ENCODE peak calls at places on chromosomes 6 and 20, in eight cellular contexts. Y is CD4-positive, CD25-positive, alpha-beta regulatory T cell; U is stimulated activated CD4-positive, alpha-beta T cell treated with anti-CD3 and anti-CD28 coated beads, Interleukin-4, amount 100 ng/mL, for 48 hours; R is cerebellum; O is NCI-H345; N is GM12891; Z is NCI-H1105; X is nephron progenitor cell. D is an unnamed sample.

GRCh38 chr20:10705801-10706459 is 32.1 kb upstream of the JAG1 start:
- DNase-seq in U (no peak), Y (no peak), O (no peak), N (no peak), Z (no peak), R (no peak), X (no peak), D (no peak)

GRCh38 chr6:167560673-167561569 is 236.0 kb downstream of the TTLL2 start:
- DNase-seq in U (no peak), Z (no peak), Y (no peak), N (no peak), X (no peak), O (no peak), R (no peak), D (no peak)

GRCh38 chr6:8183266-8183665 is 80.9 kb upstream of the EEF1E1 start:
- DNase-seq in Y (no peak), N (no peak), O (no peak), X (no peak), R (no peak), Z (no peak), U (no peak), D (peak)

GRCh38 chr6:150256618-150257272 is 112.1 kb upstream of the IYD start:
- DNase-seq in O (no peak), U (no peak), Z (no peak), N (no peak), R (no peak), Y (no peak), X (no peak), D (no peak)

GRCh38 chr6:137690721-137691120 is 176.3 kb upstream of the TNFAIP3 start:
- DNase-seq in O (no peak), Z (no peak), U (no peak), N (no peak), X (no peak), Y (no peak), R (no peak), D (no peak)

GRCh38 chr20:24831232-24831631 is 117.8 kb upstream of the CST7 start:
- DNase-seq in X (no peak), R (no peak), N (no peak), Z (no peak), U (no peak), O (no peak), Y (no peak), D (no peak)

GRCh38 chr6:85472744-85473143 is 22.9 kb downstream of the NT5E start:
- DNase-seq in R (no peak), X (no peak), Y (no peak), N (no peak), Z (no peak), U (no peak), O (no peak), D (no peak)

GRCh38 chr6:109243863-109244825 is 138.1 kb downstream of the CD164 start:
- DNase-seq in R (no peak), U (no peak), Z (no peak), O (no peak), Y (peak), N (no peak), X (no peak), D (no peak)

GRCh38 chr6:8539446-8539845 is 104.1 kb upstream of the SLC35B3 start:
- DNase-seq in X (no peak), O (no peak), N (peak), Y (no peak), U (no peak), Z (no peak), R (no peak), D (no peak)

GRCh38 chr6:4653141-4653540 is 123.1 kb upstream of the CDYL start:
- DNase-seq in U (no peak), X (no peak), Y (no peak), N (no peak), R (no peak), O (no peak), Z (no peak), D (no peak)

GRCh38 chr6:142797159-142797558 is 147.8 kb downstream of the HIVEP2 start:
- DNase-seq in R (no peak), U (no peak), Z (no peak), Y (no peak), X (no peak), O (no peak), N (no peak), D (no peak)

GRCh38 chr6:2861071-2861821 is 19.6 kb upstream of the SERPINB1 start:
- DNase-seq in X (no peak), Y (peak), N (no peak), R (no peak), U (no peak), Z (no peak), O (no peak), D (no peak)